ENCODE peak calls at places on chromosomes 4 and X, in six cellular contexts. One of them, this sample, is unnamed.

GRCh38 chr4:136818811-136819210 is 713.5 kb downstream of the PCDH18 start:
- DNase-seq in transverse colon: no peak
- DNase-seq in astrocyte of the cerebellum: no peak
- DNase-seq in bronchial epithelial cell: peak
- DNase-seq in neural progenitor cell: no peak
- DNase-seq in H9: no peak
- DNase-seq in this sample: no peak

GRCh38 chr4:133263082-133263481 is 114.0 kb downstream of the PCDH10 start:
- DNase-seq in transverse colon: no peak
- DNase-seq in neural progenitor cell: no peak
- DNase-seq in H9: peak
- DNase-seq in bronchial epithelial cell: no peak
- DNase-seq in astrocyte of the cerebellum: no peak
- DNase-seq in this sample: no peak

GRCh38 chrX:4547218-4547836 is 833.9 kb upstream of the PRKX start:
- DNase-seq in astrocyte of the cerebellum: peak
- DNase-seq in H9: peak
- DNase-seq in neural progenitor cell: peak
- DNase-seq in bronchial epithelial cell: peak
- DNase-seq in transverse colon: peak
- DNase-seq in this sample: no peak

GRCh38 chrX:24026403-24026801 is 584 bp downstream of the KLHL15 start:
- DNase-seq in neural progenitor cell: peak
- DNase-seq in H9: no peak
- DNase-seq in bronchial epithelial cell: peak
- DNase-seq in transverse colon: no peak
- DNase-seq in astrocyte of the cerebellum: no peak
- DNase-seq in this sample: no peak

GRCh38 chrX:4572652-4573051 is 859.2 kb upstream of the PRKX start:
- DNase-seq in transverse colon: no peak
- DNase-seq in bronchial epithelial cell: no peak
- DNase-seq in astrocyte of the cerebellum: no peak
- DNase-seq in H9: no peak
- DNase-seq in neural progenitor cell: peak
- DNase-seq in this sample: no peak

GRCh38 chrX:97936296-97936695 is 1052.6 kb downstream of the RPA4 start:
- DNase-seq in astrocyte of the cerebellum: no peak
- DNase-seq in bronchial epithelial cell: no peak
- DNase-seq in neural progenitor cell: no peak
- DNase-seq in H9: no peak
- DNase-seq in transverse colon: no peak
- DNase-seq in this sample: no peak

GRCh38 chrX:110208092-110208491 is 109.8 kb downstream of the AMMECR1 start:
- DNase-seq in H9: no peak
- DNase-seq in neural progenitor cell: no peak
- DNase-seq in astrocyte of the cerebellum: no peak
- DNase-seq in transverse colon: no peak
- DNase-seq in bronchial epithelial cell: peak
- DNase-seq in this sample: no peak

GRCh38 chr4:25662306-25662705 is 6.7 kb downstream of the SLC34A2 start:
- DNase-seq in bronchial epithelial cell: no peak
- DNase-seq in astrocyte of the cerebellum: no peak
- DNase-seq in H9: no peak
- DNase-seq in transverse colon: no peak
- DNase-seq in neural progenitor cell: no peak
- DNase-seq in this sample: no peak

GRCh38 chrX:21658152-21658737 is at the start of gene KLHL34:
- DNase-seq in bronchial epithelial cell: no peak
- DNase-seq in astrocyte of the cerebellum: no peak
- DNase-seq in neural progenitor cell: no peak
- DNase-seq in transverse colon: peak
- DNase-seq in H9: no peak
- DNase-seq in this sample: peak

DNA sequence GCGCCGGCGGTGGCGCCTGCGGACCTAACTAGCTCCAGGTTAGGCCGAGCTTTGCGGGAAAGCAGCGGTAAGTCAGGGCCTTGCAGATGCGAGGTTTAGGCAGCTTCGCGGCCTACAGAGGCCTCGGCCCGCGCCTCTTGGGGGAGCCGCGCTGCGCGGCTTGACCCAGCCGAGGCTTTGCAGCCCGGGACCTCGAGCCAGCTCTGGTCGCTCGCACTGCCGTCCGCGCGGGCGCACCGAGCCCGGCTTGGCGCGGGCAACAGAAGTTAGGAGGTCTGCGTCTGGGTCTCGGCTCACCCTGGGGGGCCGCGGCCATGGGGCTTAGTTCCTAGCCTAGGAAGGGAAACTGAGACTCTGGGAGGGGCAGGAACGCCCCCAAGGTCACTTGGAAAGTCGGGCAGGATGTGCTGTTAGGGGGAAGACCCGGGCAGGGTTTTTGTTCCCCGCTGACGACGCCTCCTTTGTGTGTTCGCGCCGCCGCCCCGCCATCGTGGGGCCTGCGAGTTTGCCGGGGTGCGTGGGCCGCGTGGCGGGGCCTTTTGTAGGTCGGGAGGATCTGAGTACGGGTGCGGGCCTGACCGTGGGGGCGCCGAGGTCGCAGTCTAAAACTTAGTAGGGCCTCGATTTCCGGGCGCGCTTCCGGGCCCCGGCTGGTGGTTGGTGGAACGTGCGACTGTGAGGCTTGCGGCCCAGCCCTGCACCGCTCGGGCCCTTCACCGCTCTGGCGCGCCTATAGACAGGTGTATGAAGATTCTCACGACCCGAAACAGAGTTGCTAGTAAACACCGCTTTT is 482 bp downstream of the RNF4 start:
- DNase-seq in neural progenitor cell: peak
- DNase-seq in H9: peak
- DNase-seq in transverse colon: peak
- DNase-seq in bronchial epithelial cell: peak
- DNase-seq in astrocyte of the cerebellum: no peak
- DNase-seq in this sample: peak
- TF ChIP-seq CTCF in neural progenitor cell: no peak
- TF ChIP-seq CTCF in H9: no peak
- TF ChIP-seq CTCF in transverse colon: no peak
- TF ChIP-seq CTCF in bronchial epithelial cell: no peak
- TF ChIP-seq CTCF in astrocyte of the cerebellum: no peak
- TF ChIP-seq CTCF in this sample: no peak

DNA sequence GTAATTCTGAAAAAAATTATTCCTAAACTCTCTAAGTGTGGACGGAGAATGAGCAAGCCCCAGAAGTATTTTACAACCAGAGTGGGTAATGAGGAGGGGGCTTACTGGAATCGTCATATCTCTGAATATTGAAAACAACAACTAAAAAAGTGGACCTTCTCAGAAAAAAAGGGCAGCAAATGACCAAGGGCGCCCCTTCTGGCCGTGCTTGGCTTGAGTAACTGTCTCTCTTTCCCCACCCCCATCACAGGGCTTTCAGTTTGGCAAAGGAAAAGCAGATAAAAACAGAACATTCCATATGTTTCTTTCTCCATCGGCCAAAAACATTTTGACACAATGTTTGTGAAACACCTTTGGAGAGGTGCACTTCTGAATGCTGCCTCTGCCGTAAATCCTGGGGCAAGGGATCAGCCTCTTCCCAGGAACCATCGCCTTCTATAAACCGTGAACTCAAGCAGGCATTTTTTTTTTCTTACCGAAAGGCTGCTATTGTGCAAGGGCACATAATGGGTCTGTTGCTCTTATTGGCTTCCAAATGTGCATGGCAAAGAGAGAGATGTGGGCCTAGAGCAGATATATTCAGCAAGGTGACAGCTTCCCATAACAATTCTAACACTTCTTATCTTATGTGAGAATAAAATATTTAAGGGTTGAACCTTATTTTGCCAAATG is 115.4 kb downstream of the PARM1 start:
- DNase-seq in neural progenitor cell: peak
- DNase-seq in astrocyte of the cerebellum: no peak
- DNase-seq in transverse colon: no peak
- DNase-seq in H9: no peak
- DNase-seq in bronchial epithelial cell: no peak
- DNase-seq in this sample: no peak
- TF ChIP-seq CTCF in neural progenitor cell: peak
- TF ChIP-seq CTCF in astrocyte of the cerebellum: no peak
- TF ChIP-seq CTCF in transverse colon: no peak
- TF ChIP-seq CTCF in H9: peak
- TF ChIP-seq CTCF in bronchial epithelial cell: peak
- TF ChIP-seq CTCF in this sample: no peak

DNA sequence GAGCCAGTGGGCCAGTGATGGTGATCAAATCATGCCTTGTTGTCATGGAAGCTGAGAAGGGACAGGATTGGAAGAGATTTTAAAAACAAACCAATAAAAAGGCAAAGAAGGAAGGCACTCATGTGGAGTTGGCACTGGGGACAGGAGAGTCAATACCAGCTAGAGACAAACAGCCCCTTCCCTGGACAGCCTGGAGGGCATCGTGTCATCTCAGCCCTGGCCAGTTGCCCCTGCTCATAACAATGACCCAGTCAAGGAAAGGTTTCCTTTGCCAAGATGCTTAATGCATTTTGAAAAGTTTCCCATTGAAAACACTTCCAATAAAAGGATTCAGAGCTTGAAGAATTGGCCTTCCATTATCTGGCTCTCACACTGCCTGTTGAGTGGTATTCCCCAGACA is 55.5 kb downstream of the SCML1 start:
- DNase-seq in H9: no peak
- DNase-seq in bronchial epithelial cell: no peak
- DNase-seq in astrocyte of the cerebellum: no peak
- DNase-seq in transverse colon: no peak
- DNase-seq in neural progenitor cell: no peak
- DNase-seq in this sample: no peak
- TF ChIP-seq CTCF in H9: no peak
- TF ChIP-seq CTCF in bronchial epithelial cell: no peak
- TF ChIP-seq CTCF in astrocyte of the cerebellum: no peak
- TF ChIP-seq CTCF in transverse colon: no peak
- TF ChIP-seq CTCF in neural progenitor cell: no peak
- TF ChIP-seq CTCF in this sample: no peak

GRCh38 chrX:106898462-106898861 is 4.7 kb downstream of the RIPPLY1 start:
- DNase-seq in bronchial epithelial cell: peak
- DNase-seq in neural progenitor cell: peak
- DNase-seq in astrocyte of the cerebellum: peak
- DNase-seq in transverse colon: no peak
- DNase-seq in H9: no peak
- DNase-seq in this sample: no peak
- TF ChIP-seq CTCF in bronchial epithelial cell: peak
- TF ChIP-seq CTCF in neural progenitor cell: peak
- TF ChIP-seq CTCF in astrocyte of the cerebellum: peak
- TF ChIP-seq CTCF in transverse colon: no peak
- TF ChIP-seq CTCF in H9: peak
- TF ChIP-seq CTCF in this sample: no peak

GRCh38 chrX:150365953-150366911 is 3.1 kb downstream of the MAMLD1 start:
- DNase-seq in transverse colon: peak
- DNase-seq in bronchial epithelial cell: no peak
- DNase-seq in H9: peak
- DNase-seq in neural progenitor cell: peak
- DNase-seq in astrocyte of the cerebellum: no peak
- DNase-seq in this sample: peak
- TF ChIP-seq CTCF in transverse colon: no peak
- TF ChIP-seq CTCF in bronchial epithelial cell: no peak
- TF ChIP-seq CTCF in H9: peak
- TF ChIP-seq CTCF in neural progenitor cell: peak
- TF ChIP-seq CTCF in astrocyte of the cerebellum: peak
- TF ChIP-seq CTCF in this sample: no peak

GRCh38 chrX:140123446-140123845 is 158.1 kb upstream of the CXorf66 start:
- DNase-seq in neural progenitor cell: peak
- DNase-seq in H9: peak
- DNase-seq in bronchial epithelial cell: peak
- DNase-seq in transverse colon: no peak
- DNase-seq in astrocyte of the cerebellum: peak
- DNase-seq in this sample: peak
- TF ChIP-seq CTCF in neural progenitor cell: peak
- TF ChIP-seq CTCF in H9: peak
- TF ChIP-seq CTCF in bronchial epithelial cell: peak
- TF ChIP-seq CTCF in transverse colon: no peak
- TF ChIP-seq CTCF in astrocyte of the cerebellum: peak
- TF ChIP-seq CTCF in this sample: no peak

DNA sequence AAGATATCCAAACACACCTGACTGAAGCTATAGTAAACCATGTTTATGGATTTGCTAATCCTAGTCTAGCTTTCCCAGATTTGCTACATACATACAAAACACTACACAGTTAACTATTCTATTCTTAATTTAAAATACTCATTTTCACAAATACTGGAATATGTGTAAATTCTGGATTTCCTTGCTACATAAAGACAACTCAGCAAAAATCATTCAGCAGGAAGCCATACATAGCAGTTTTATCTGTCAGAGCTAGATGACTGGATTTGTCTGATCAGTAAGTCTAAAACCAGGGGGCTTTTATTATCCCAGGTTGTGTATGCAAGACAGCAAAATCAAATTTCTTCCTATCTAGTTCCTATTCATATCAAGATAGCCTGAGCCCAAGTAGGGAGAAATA is 98.1 kb downstream of the CNOT6L start:
- DNase-seq in neural progenitor cell: no peak
- DNase-seq in H9: no peak
- DNase-seq in bronchial epithelial cell: no peak
- DNase-seq in transverse colon: no peak
- DNase-seq in astrocyte of the cerebellum: no peak
- DNase-seq in this sample: no peak
- TF ChIP-seq CTCF in neural progenitor cell: no peak
- TF ChIP-seq CTCF in H9: no peak
- TF ChIP-seq CTCF in bronchial epithelial cell: no peak
- TF ChIP-seq CTCF in transverse colon: no peak
- TF ChIP-seq CTCF in astrocyte of the cerebellum: no peak
- TF ChIP-seq CTCF in this sample: no peak

DNA sequence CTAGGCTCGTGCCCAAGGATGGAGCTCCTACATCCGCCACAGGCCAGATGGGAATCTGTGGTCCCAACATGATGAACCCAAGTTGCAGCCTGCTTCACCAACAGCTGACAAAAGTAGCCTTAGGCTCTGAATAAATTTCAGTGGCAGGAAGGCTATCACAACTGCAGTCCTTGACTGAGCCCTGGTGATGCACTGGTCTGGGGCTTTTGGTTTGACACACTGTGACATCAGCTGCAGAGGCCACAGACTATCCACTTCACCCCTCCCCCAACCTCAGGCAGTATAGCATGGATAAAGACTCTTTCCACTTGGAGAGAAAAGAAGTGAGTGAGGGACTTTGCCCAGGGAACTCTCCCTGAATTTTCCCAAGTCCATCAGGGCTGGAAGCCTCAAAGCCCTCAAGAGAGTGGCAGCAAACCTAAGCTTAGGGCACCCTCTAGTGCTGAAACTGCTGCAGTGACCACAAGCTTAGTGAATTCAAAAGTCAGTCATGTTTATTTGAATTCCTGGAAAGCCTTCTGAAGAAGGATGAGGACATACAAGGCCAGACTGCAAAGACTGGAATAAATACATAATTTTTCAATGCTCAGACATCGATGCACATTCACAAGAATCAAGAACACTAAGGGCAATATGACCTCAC is 135.0 kb upstream of the TENT5D start:
- DNase-seq in bronchial epithelial cell: peak
- DNase-seq in astrocyte of the cerebellum: no peak
- DNase-seq in H9: peak
- DNase-seq in transverse colon: peak
- DNase-seq in neural progenitor cell: peak
- DNase-seq in this sample: no peak
- TF ChIP-seq CTCF in bronchial epithelial cell: peak
- TF ChIP-seq CTCF in astrocyte of the cerebellum: no peak
- TF ChIP-seq CTCF in H9: peak
- TF ChIP-seq CTCF in transverse colon: peak
- TF ChIP-seq CTCF in neural progenitor cell: peak
- TF ChIP-seq CTCF in this sample: no peak

GRCh38 chrX:58025979-58026378 is 115.7 kb upstream of the ZXDA start:
- DNase-seq in transverse colon: peak
- DNase-seq in neural progenitor cell: peak
- DNase-seq in astrocyte of the cerebellum: no peak
- DNase-seq in bronchial epithelial cell: peak
- DNase-seq in H9: no peak
- DNase-seq in this sample: no peak
- TF ChIP-seq CTCF in transverse colon: peak
- TF ChIP-seq CTCF in neural progenitor cell: peak
- TF ChIP-seq CTCF in astrocyte of the cerebellum: peak
- TF ChIP-seq CTCF in bronchial epithelial cell: peak
- TF ChIP-seq CTCF in H9: peak
- TF ChIP-seq CTCF in this sample: no peak

This sample was measured in mucosa of descending colon.